ENCODE peak calls at places on chromosome 17, in five cellular contexts. P is AG04450; Z is activated CD8-positive, alpha-beta T cell treated with anti-CD3 and anti-CD28 coated beads for 36 hours; R is cardiac fibroblast; Y is endothelial cell of umbilical vein. X is an unnamed sample.
A peak's percentile ranks its signal among the peaks of the same experiment; 100 is the strongest.

GRCh38 chr17:62714016-62714777 is 86.7 kb downstream of the MRC2 start:
- DNase-seq in P (no peak), Z (no peak), R (peak; percentile 75), Y (no peak), X (no peak)

GRCh38 chr17:39635614-39636176 is 1.2 kb upstream of the STARD3 start:
- DNase-seq in P (no peak), Z (no peak), R (no peak), Y (no peak), X (no peak)

GRCh38 chr17:82668631-82669099 is 20.4 kb upstream of the WDR45B start:
- DNase-seq in P (peak; percentile 18), Z (peak; percentile 71), R (no peak), Y (no peak), X (no peak)

GRCh38 chr17:57988301-57989010 is 402 bp upstream of the VEZF1 start:
- DNase-seq in P (no peak), Z (peak; percentile 65), R (peak; percentile 64), Y (peak; percentile 69), X (peak; percentile 68)

GRCh38 chr17:22266231-22266630 is 573.9 kb downstream of the KCNJ18 start:
- DNase-seq in P (no peak), Z (no peak), R (no peak), Y (no peak), X (no peak)

GRCh38 chr17:58120195-58120822 is 27.9 kb upstream of the OR4D1 start:
- DNase-seq in P (peak; percentile 18), Z (peak; percentile 66), R (peak; percentile 72), Y (peak; percentile 59), X (no peak)

GRCh38 chr17:64411999-64412771 is 21.5 kb upstream of the PECAM1 start:
- DNase-seq in P (no peak), Z (no peak), R (peak; percentile 88), Y (peak; percentile 99), X (peak; percentile 54)

GRCh38 chr17:2093349-2093748 is 38.4 kb downstream of the HIC1 start:
- DNase-seq in P (no peak), Z (no peak), R (no peak), Y (no peak), X (no peak)

GRCh38 chr17:9002236-9002609 is 19.1 kb upstream of the NTN1 start:
- DNase-seq in P (no peak), Z (no peak), R (no peak), Y (no peak), X (no peak)

GRCh38 chr17:2101448-2102257 is 46.8 kb downstream of the HIC1 start:
- DNase-seq in P (no peak), Z (peak; percentile 79), R (no peak), Y (no peak), X (no peak)

GRCh38 chr17:14356043-14356637 is 55.3 kb downstream of the HS3ST3B1 start:
- DNase-seq in P (no peak), Z (no peak), R (no peak), Y (no peak), X (no peak)

GRCh38 chr17:79272220-79272619 is 197.6 kb downstream of the ENGASE start:
- DNase-seq in P (no peak), Z (no peak), R (no peak), Y (no peak), X (no peak)

GRCh38 chr17:79269620-79270019 is 195.0 kb downstream of the ENGASE start:
- DNase-seq in P (no peak), Z (no peak), R (no peak), Y (no peak), X (no peak)

GRCh38 chr17:79276824-79277223 is 202.2 kb downstream of the ENGASE start:
- DNase-seq in P (no peak), Z (no peak), R (no peak), Y (no peak), X (no peak)

GRCh38 chr17:79273660-79274059 is 199.0 kb downstream of the ENGASE start:
- DNase-seq in P (no peak), Z (no peak), R (no peak), Y (no peak), X (no peak)

DNA sequence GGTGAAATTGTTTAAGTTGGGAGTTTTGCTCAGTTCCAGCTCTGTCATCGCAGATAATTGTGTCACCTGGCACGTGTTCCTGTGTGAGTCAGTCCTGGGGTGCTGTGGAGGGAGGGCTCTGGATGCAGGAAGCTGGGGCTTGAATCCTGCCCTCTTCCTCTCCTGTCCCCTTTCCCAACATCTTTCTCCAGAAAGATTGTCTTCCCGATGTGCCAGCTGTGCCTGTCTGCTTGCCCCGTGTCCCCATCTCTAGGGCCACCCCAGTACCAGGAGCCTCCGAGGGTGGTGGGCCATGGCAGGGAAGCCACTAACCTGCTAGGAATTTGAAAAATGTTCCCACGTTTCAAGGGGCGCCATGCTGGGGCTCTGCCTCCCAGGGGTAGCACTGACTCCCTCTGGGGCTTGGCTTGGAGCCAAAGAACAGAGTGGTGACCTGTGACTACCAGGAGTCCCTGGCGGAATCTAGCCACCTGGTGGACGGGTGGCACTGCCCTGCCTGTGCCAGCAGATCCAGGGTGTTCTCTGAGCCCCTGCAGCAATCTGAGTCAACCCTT is 198.1 kb downstream of the ENGASE start:
- DNase-seq in P (no peak), Z (no peak), R (peak; percentile 11), Y (no peak), X (no peak)
- TF ChIP-seq CTCF in P (no peak), Z (no peak), R (no peak), Y (no peak), X (no peak)

GRCh38 chr17:75487351-75488070 is 27.8 kb downstream of the CASKIN2 start:
- DNase-seq in P (no peak), Z (peak; percentile 73), R (peak; percentile 18), Y (no peak), X (no peak)
- TF ChIP-seq CTCF in P (peak; percentile 8), Z (no peak), R (no peak), Y (no peak), X (no peak)

GRCh38 chr17:32227910-32228309 is 37.7 kb upstream of the RHBDL3 start:
- DNase-seq in P (no peak), Z (no peak), R (no peak), Y (no peak), X (no peak)

GRCh38 chr17:32226881-32227280 is 38.8 kb upstream of the RHBDL3 start:
- DNase-seq in P (no peak), Z (no peak), R (no peak), Y (no peak), X (no peak)

GRCh38 chr17:32223703-32224102 is 41.9 kb upstream of the RHBDL3 start:
- DNase-seq in P (no peak), Z (peak; percentile 7), R (no peak), Y (no peak), X (no peak)

DNA sequence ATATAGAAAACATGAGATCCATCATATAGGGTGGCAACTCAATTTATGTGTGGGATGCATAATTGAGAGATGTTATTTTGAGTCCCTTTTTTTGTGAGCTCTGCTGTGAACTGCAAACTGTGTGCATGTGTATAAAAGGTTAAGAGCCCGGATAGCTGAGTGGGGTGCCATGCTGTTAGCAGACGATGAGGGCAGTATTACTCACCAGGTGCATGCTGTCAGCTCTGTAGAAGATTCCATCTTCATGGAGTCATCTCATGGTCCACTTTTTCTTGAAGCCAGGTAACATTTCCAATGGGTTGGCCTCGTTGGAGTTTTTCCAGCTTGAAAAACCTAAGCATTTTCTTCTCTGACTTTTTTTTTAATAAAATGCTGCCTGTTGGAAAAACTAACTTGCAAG is 43.0 kb upstream of the RHBDL3 start:
- DNase-seq in P (no peak), Z (peak; percentile 11), R (peak; percentile 21), Y (no peak), X (no peak)
- TF ChIP-seq CTCF in P (no peak), Z (no peak), R (no peak), Y (no peak), X (no peak)

GRCh38 chr17:37413875-37414519 is 7.3 kb downstream of the TADA2A start:
- DNase-seq in P (no peak), Z (no peak), R (peak; percentile 25), Y (no peak), X (no peak)
- TF ChIP-seq CTCF in P (peak; percentile 42), Z (peak; percentile 21), R (peak; percentile 39), Y (no peak), X (peak; percentile 5)

DNA sequence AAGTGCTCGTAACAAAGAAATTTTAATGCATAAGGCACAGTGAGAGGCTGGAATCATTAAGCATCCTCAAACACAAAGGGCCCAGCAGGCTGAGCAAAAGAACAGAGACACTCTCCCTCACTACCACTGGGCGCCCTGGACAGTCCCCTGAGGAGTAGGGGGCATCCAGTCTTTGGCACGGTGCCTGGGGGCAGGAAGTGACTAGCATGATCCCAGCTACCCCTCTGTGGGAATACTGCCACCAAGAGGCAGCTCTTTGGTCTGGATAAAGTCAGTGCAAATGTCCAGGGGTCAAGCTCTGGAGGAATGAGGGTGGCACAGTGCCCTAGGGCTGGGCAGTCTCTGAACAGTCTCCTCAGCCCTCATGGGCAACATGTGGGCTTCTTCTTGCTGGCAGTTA is 2.6 kb upstream of the PROCA1 start:
- DNase-seq in P (no peak), Z (no peak), R (no peak), Y (no peak), X (no peak)
- TF ChIP-seq CTCF in P (no peak), Z (no peak), R (no peak), Y (no peak), X (no peak)

DNA sequence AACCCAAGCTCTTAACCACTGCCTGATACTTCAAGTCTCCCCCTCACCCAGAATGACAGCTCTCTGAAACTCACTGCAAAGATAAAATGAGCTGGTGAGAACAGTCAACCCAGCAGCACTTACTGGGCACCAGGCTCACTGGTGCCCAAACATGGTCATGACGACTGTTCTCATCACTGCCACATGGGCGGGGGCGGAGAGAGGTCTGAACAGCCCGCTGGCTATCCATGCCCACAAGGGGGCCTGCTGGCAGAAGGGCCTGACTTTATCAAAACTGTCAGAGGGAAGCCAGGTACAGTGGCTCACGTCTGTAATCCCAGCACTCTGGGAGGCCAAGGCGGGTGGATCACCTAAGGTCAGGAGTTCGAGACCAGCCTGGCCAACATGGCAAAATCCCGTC is 4.0 kb downstream of the MYBBP1A start:
- DNase-seq in P (no peak), Z (peak; percentile 42), R (no peak), Y (no peak), X (no peak)
- TF ChIP-seq CTCF in P (peak; percentile 11), Z (no peak), R (no peak), Y (peak; percentile 9), X (no peak)

GRCh38 chr17:81000089-81000630 is 8.5 kb downstream of the CHMP6 start:
- DNase-seq in P (no peak), Z (no peak), R (no peak), Y (no peak), X (no peak)
- TF ChIP-seq CTCF in P (no peak), Z (no peak), R (no peak), Y (no peak), X (no peak)